ENCODE peak calls at places on chromosomes 5 and 9, in seven cellular contexts. V is H9, L is mesenchymal stem cell, E is neuronal stem cell, B is H1, G is trophoblast cell, H is mesendoderm. C is an unnamed sample.

GRCh38 chr5:55154893-55155292 is 5.1 kb upstream of the GPX8 start:
- DNase-seq in E (no peak), G (no peak), V (no peak), H (no peak), L (peak), B (no peak), C (peak)

GRCh38 chr5:160363661-160364060 is 6.8 kb downstream of the C1QTNF2 start:
- DNase-seq in L (no peak), G (no peak), B (no peak), E (peak), H (no peak), V (no peak), C (no peak)

GRCh38 chr5:127192836-127193341 is 97.7 kb upstream of the MEGF10 start:
- DNase-seq in H (no peak), G (no peak), B (no peak), V (no peak), E (no peak), L (no peak), C (no peak)

GRCh38 chr5:78985407-78986223 is 505 bp upstream of the ARSB start:
- DNase-seq in E (peak), V (peak), L (peak), B (no peak), G (peak), H (no peak), C (peak)

GRCh38 chr5:27682600-27682999 is 644.2 kb upstream of the CDH9 start:
- DNase-seq in H (peak), V (peak), B (peak), E (no peak), G (no peak), L (no peak), C (no peak)

GRCh38 chr5:74082504-74082903 is 456.5 kb downstream of the ARHGEF28 start:
- DNase-seq in E (no peak), H (no peak), G (no peak), B (no peak), L (no peak), V (no peak), C (no peak)

GRCh38 chr9:116144038-116144437 is 9.6 kb upstream of the PAPPA start:
- DNase-seq in G (no peak), E (no peak), V (no peak), B (no peak), H (no peak), L (peak), C (peak)

GRCh38 chr5:39093351-39093749 is 19.2 kb upstream of the RICTOR start:
- DNase-seq in B (no peak), E (no peak), H (no peak), V (no peak), G (no peak), L (peak), C (peak)

GRCh38 chr9:115733736-115734135 is 419.9 kb upstream of the PAPPA start:
- DNase-seq in H (peak), E (no peak), G (no peak), V (no peak), L (peak), B (no peak), C (no peak)

GRCh38 chr5:7418276-7418675 is 22.3 kb downstream of the ADCY2 start:
- DNase-seq in B (no peak), G (no peak), E (no peak), L (no peak), H (no peak), V (no peak), C (no peak)

GRCh38 chr5:76958976-76959767 is 6.3 kb downstream of the CRHBP start:
- DNase-seq in H (peak), G (peak), E (no peak), V (no peak), B (no peak), L (peak), C (peak)

GRCh38 chr5:76954383-76954763 is 1.5 kb downstream of the CRHBP start:
- DNase-seq in G (no peak), B (no peak), V (no peak), H (peak), L (no peak), E (no peak), C (no peak)

GRCh38 chr5:76956033-76956432 is 3.2 kb downstream of the CRHBP start:
- DNase-seq in L (no peak), B (no peak), G (no peak), E (no peak), V (no peak), H (peak), C (no peak)

GRCh38 chr5:76952795-76953536 is at the start of gene CRHBP:
- DNase-seq in B (peak), G (no peak), V (peak), L (no peak), H (peak), E (no peak), C (no peak)

GRCh38 chr5:76953551-76954382 is 922 bp downstream of the CRHBP start:
- DNase-seq in L (peak), H (peak), G (no peak), E (peak), B (peak), V (peak), C (no peak)
- H3K18ac ChIP-seq in L (peak), H (peak), G (no peak), E (peak), B (peak), V (no peak), C (no peak)

GRCh38 chr9:114662081-114662989 is 4.7 kb upstream of the TEX53 start:
- DNase-seq in G (peak), H (peak), B (peak), L (peak), E (peak), V (peak), C (peak)
- H3K18ac ChIP-seq in G (no peak), H (no peak), B (no peak), L (no peak), E (peak), V (no peak), C (no peak)

GRCh38 chr5:171428168-171428658 is 8.8 kb downstream of the FGF18 start:
- DNase-seq in V (peak), H (no peak), L (no peak), E (no peak), B (no peak), G (no peak), C (no peak)

GRCh38 chr5:171426680-171427079 is 7.2 kb downstream of the FGF18 start:
- DNase-seq in G (no peak), B (no peak), E (no peak), V (no peak), H (no peak), L (no peak), C (no peak)

GRCh38 chr5:171429543-171429910 is 10.1 kb downstream of the FGF18 start:
- DNase-seq in L (no peak), V (peak), G (no peak), B (no peak), H (no peak), E (no peak), C (no peak)

GRCh38 chr5:171427318-171428167 is 8.1 kb downstream of the FGF18 start:
- DNase-seq in V (peak), H (no peak), G (no peak), B (no peak), L (no peak), E (no peak), C (no peak)

GRCh38 chr5:171428849-171429542 is 9.5 kb downstream of the FGF18 start:
- DNase-seq in H (no peak), G (no peak), L (no peak), B (no peak), E (no peak), V (no peak), C (no peak)
- H3K18ac ChIP-seq in H (no peak), G (no peak), L (no peak), B (no peak), E (peak), V (no peak), C (no peak)

GRCh38 chr9:2876320-2876719 is 32.4 kb upstream of the PUM3 start:
- DNase-seq in H (no peak), E (no peak), V (no peak), L (no peak), B (no peak), G (no peak), C (no peak)

GRCh38 chr9:2884308-2884707 is 40.4 kb upstream of the PUM3 start:
- DNase-seq in B (no peak), H (no peak), V (no peak), L (no peak), G (no peak), E (no peak), C (no peak)

GRCh38 chr9:2876726-2877125 is 32.8 kb upstream of the PUM3 start:
- DNase-seq in B (no peak), H (no peak), G (no peak), V (no peak), L (no peak), E (no peak), C (no peak)

GRCh38 chr9:2875218-2875977 is 31.5 kb upstream of the PUM3 start:
- DNase-seq in E (no peak), G (no peak), B (no peak), V (no peak), L (no peak), H (no peak), C (no peak)

DNA sequence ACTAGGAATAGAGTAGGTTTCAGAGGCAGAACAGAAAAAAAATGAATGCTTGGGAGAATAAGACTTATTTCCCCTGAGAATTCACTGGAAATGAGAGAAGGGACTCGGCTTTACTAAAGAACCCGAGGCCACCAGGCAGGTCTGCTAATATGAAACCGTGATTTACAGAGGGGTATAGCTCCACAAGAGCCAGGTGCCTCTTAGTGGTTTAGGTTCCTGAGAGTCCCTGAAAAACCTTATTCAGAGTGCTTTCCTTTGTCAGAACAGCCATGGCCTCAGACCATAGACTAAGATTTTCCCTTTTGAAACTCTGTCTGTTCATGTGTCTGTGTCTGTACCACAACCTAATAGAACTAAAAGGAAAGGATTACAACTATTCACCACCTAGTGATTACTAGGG is 35.9 kb upstream of the PUM3 start:
- DNase-seq in G (no peak), V (no peak), L (no peak), H (no peak), E (no peak), B (no peak), C (no peak)
- H3K18ac ChIP-seq in G (no peak), V (no peak), L (no peak), H (no peak), E (no peak), B (no peak), C (no peak)

GRCh38 chr9:110189559-110190311 is 18.2 kb downstream of the C9orf152 start:
- DNase-seq in V (no peak), H (no peak), L (no peak), B (no peak), E (no peak), G (peak), C (no peak)
- H3K18ac ChIP-seq in V (no peak), H (no peak), L (no peak), B (no peak), E (no peak), G (no peak), C (no peak)

DNA sequence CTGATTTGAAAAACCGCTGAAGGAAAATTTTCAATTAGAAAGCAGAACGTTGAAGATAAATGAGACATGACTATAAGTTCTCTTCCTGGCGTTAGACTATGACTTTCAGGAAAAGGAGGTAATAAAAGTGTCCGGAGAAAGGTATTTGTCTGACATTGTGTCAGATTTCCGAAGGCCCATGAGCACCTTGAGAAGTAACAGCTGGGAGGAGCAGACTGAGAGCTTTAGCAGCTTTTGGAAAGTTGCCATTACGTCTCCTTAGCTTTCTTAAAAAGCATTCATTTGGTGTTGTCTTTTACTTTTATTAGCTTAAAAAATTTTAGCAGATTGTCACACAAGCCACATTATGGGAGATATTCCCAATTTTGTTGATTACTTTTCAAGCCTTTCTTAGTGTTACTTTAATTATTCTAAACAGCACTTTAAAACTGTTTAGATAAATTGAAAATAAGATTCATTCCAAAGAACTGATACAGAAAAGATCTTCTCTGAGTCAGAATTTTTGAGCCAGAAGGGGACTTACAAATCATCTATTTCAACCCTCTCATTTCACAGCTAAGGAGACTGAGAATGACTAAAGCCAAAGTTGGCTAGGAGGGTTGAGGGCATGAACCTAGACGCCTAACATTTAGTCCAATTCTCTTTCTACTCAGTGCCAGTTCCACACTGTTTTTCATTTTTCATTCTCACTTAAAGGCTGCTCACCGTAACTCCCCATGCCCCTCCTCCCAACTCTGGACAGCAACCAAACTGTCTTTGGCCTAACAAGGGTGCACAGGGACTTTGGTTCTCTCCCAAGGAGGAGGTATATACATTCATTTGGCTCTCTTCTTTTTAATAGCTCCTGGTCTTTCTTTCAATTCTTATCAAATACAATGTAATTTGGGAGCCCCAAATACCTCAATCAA is 363.8 kb downstream of the NDUFS4 start:
- DNase-seq in B (no peak), E (no peak), H (no peak), L (peak), V (no peak), G (no peak), C (peak)
- H3K18ac ChIP-seq in B (no peak), E (no peak), H (no peak), L (no peak), V (no peak), G (no peak), C (peak)

DNA sequence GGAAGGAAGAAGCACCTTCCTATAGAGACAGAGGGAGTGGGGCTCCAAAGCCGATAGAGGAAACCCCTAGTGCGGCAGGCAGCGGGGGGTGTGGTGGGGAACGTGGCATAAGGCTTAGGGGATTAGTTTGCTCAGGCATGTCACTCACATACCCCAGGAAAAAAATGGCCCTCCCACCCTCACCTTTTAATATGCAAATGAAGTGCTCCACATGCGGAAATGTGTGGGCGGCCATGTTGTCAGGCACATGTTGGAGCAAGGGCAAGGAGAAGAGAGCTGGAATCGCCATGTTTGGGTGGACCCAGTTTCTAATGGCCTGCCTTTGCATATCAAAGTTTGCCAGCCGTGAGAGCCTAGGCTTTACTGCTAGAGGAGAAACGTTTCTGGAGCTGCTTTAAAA is 758.8 kb downstream of the NR2F1-AS1 start:
- DNase-seq in E (no peak), H (no peak), V (peak), B (no peak), G (no peak), L (no peak), C (no peak)
- H3K18ac ChIP-seq in E (no peak), H (no peak), V (no peak), B (no peak), G (no peak), L (no peak), C (no peak)

GRCh38 chr9:97076238-97076637 is 37.3 kb upstream of the CTSV start:
- DNase-seq in V (peak), L (no peak), G (no peak), B (peak), H (no peak), E (no peak), C (no peak)
- H3K18ac ChIP-seq in V (no peak), L (no peak), G (no peak), B (no peak), H (no peak), E (peak), C (no peak)

GRCh38 chr9:136464241-136464640 is 18.6 kb downstream of the SEC16A start:
- DNase-seq in E (no peak), H (no peak), B (no peak), L (no peak), G (no peak), V (no peak), C (no peak)
- H3K18ac ChIP-seq in E (no peak), H (no peak), B (no peak), L (no peak), G (no peak), V (no peak), C (no peak)

DNA sequence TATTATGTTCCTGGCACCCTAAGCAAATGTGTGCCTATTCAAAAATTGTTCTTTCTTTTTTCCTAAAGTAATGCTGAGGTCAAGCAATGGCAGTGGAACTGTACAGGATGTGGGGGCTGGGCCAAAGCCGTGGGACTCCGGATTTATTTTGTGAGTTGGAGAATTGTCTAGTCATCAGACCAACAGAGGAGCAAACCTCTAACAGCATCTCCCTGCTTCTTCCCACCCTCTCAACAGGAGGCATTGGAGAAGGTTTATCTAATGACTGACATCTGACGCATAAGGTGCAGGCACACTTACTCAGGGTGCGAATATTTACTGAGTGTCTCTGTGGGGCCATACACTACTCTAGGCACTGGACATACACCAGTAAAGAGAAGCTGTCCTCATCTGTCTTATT is 38.6 kb downstream of the MARCHF11 start:
- DNase-seq in H (no peak), V (no peak), G (no peak), L (no peak), E (no peak), B (no peak), C (no peak)
- H3K18ac ChIP-seq in H (no peak), V (no peak), G (no peak), L (no peak), E (no peak), B (no peak), C (no peak)